ENCODE peak calls at places on chromosomes 4 and X, in eight cellular contexts. N is smooth muscle cell of the brain vasculature, V is T follicular helper cell, Y is GM23248, C is fibroblast of gingiva, A is aorta, K is left lung, M is NCI-H2081. L is an unnamed sample.

GRCh38 chr4:140331245-140331644 is 42.2 kb upstream of the SCOC start:
- DNase-seq in K (no peak), Y (no peak), N (no peak), M (no peak), C (no peak), A (no peak), V (no peak), L (no peak)

GRCh38 chrX:123217077-123217476 is 33.0 kb downstream of the GRIA3 start:
- DNase-seq in N (no peak), K (no peak), A (no peak), V (no peak), M (no peak), C (peak), Y (peak), L (peak)

GRCh38 chr4:48445704-48446103 is 37.4 kb upstream of the SLC10A4 start:
- DNase-seq in V (no peak), C (no peak), Y (peak), K (no peak), N (no peak), A (no peak), M (no peak), L (peak)

GRCh38 chr4:133869486-133869885 is 332.1 kb downstream of the PABPC4L start:
- DNase-seq in Y (no peak), C (no peak), V (no peak), K (no peak), A (no peak), M (no peak), N (no peak), L (no peak)

GRCh38 chr4:99024481-99025275 is 29.2 kb downstream of the METAP1 start:
- DNase-seq in N (no peak), V (no peak), M (no peak), C (no peak), Y (no peak), A (no peak), K (no peak), L (no peak)

GRCh38 chrX:39753296-39753996 is 344.3 kb downstream of the BCOR start:
- DNase-seq in M (no peak), N (no peak), Y (no peak), A (no peak), V (no peak), K (no peak), C (no peak), L (no peak)

GRCh38 chr4:57100979-57101629 is 9.1 kb downstream of the IGFBP7 start:
- DNase-seq in M (no peak), Y (peak), K (no peak), V (no peak), N (no peak), A (no peak), C (no peak), L (peak)

GRCh38 chr4:146342600-146343192 is 128.4 kb downstream of the REELD1 start:
- DNase-seq in V (no peak), C (peak), M (peak), Y (peak), A (no peak), N (no peak), K (no peak), L (peak)

GRCh38 chr4:185016946-185017797 is 1.1 kb upstream of the HELT start:
- DNase-seq in M (no peak), A (no peak), N (no peak), K (no peak), V (no peak), Y (peak), C (no peak), L (peak)

GRCh38 chr4:87803421-87803820 is 4.1 kb downstream of the IBSP start:
- DNase-seq in K (no peak), A (no peak), N (no peak), M (no peak), C (no peak), V (no peak), Y (no peak), L (no peak)

GRCh38 chr4:40335508-40335860 is 351 bp downstream of the CHRNA9 start:
- DNase-seq in Y (peak), A (no peak), M (no peak), K (no peak), N (no peak), V (no peak), C (peak), L (no peak)

GRCh38 chr4:145098675-145099037 is 545 bp downstream of the ABCE1 start:
- DNase-seq in V (peak), Y (peak), A (no peak), K (no peak), M (no peak), C (peak), N (peak), L (peak)

GRCh38 chr4:128573781-128574508 is 235.6 kb upstream of the JADE1 start:
- DNase-seq in V (no peak), N (no peak), K (no peak), M (no peak), C (peak), Y (peak), A (no peak), L (peak)

GRCh38 chr4:107893171-107894137 is 37.9 kb upstream of the CYP2U1 start:
- DNase-seq in A (no peak), N (no peak), K (no peak), M (no peak), V (no peak), Y (no peak), C (peak), L (no peak)

GRCh38 chrX:53260836-53261235 is 20.5 kb downstream of the IQSEC2 start:
- DNase-seq in C (no peak), V (no peak), N (no peak), K (no peak), Y (no peak), M (no peak), A (no peak), L (no peak)

GRCh38 chr4:102734591-102735385 is 26.0 kb downstream of the MANBA start:
- DNase-seq in M (no peak), C (no peak), A (no peak), K (no peak), N (no peak), V (no peak), Y (peak), L (no peak)

GRCh38 chrX:30957753-30958152 is 68.7 kb upstream of the TAB3 start:
- DNase-seq in V (no peak), N (no peak), K (no peak), A (no peak), C (no peak), M (no peak), Y (peak), L (no peak)

GRCh38 chr4:154045086-154045485 is 256.2 kb upstream of the SFRP2 start:
- DNase-seq in K (no peak), C (peak), A (no peak), M (no peak), V (no peak), Y (peak), N (no peak), L (peak)

GRCh38 chrX:153064061-153064460 is 7.8 kb downstream of the PNMA3 start:
- DNase-seq in N (no peak), V (no peak), C (no peak), A (no peak), M (no peak), K (no peak), Y (no peak), L (no peak)

GRCh38 chr4:155785828-155786227 is 27.0 kb downstream of the GUCY1B1 start:
- DNase-seq in A (no peak), N (no peak), C (no peak), V (no peak), K (no peak), Y (no peak), M (no peak), L (no peak)

GRCh38 chr4:169859366-169860216 is 101.8 kb upstream of the HPF1 start:
- DNase-seq in K (no peak), N (no peak), C (no peak), M (no peak), V (no peak), Y (no peak), A (no peak), L (no peak)

GRCh38 chr4:188780028-188780427 is 640.8 kb downstream of the TRIML1 start:
- DNase-seq in M (no peak), V (no peak), K (no peak), Y (no peak), A (no peak), C (no peak), N (no peak), L (no peak)

GRCh38 chrX:149499766-149500165 is 5.3 kb downstream of the IDS start:
- DNase-seq in Y (no peak), K (no peak), A (no peak), N (no peak), V (no peak), C (no peak), M (no peak), L (no peak)

GRCh38 chr4:14906805-14907204 is 95.5 kb upstream of the CPEB2 start:
- DNase-seq in C (no peak), A (no peak), K (no peak), N (no peak), M (no peak), V (no peak), Y (no peak), L (no peak)

GRCh38 chr4:165873298-165874071 is 448 bp downstream of the TLL1 start:
- DNase-seq in Y (peak), C (peak), K (peak), N (no peak), V (no peak), M (peak), A (peak), L (peak)

GRCh38 chr4:141174457-141174856 is 41.2 kb upstream of the RNF150 start:
- DNase-seq in N (no peak), M (no peak), A (no peak), C (no peak), Y (no peak), K (no peak), V (no peak), L (no peak)

GRCh38 chr4:82415922-82416365 is 14.3 kb downstream of the HNRNPDL start:
- DNase-seq in C (no peak), N (peak), K (no peak), A (no peak), Y (no peak), M (no peak), V (no peak), L (no peak)

GRCh38 chrX:139739138-139739537 is 31.2 kb upstream of the MCF2 start:
- DNase-seq in Y (peak), K (no peak), V (no peak), C (peak), M (no peak), N (no peak), A (no peak), L (peak)

GRCh38 chr4:8435656-8436121 is 4.8 kb downstream of the ACOX3 start:
- DNase-seq in C (no peak), M (no peak), K (no peak), A (no peak), Y (peak), N (no peak), V (no peak), L (peak)

GRCh38 chr4:91113130-91113706 is 986.0 kb downstream of the CCSER1 start:
- DNase-seq in K (no peak), V (no peak), N (no peak), C (no peak), M (no peak), Y (peak), A (no peak), L (peak)

GRCh38 chr4:176063718-176064117 is 1.9 kb upstream of the WDR17 start:
- DNase-seq in V (no peak), A (no peak), Y (no peak), K (peak), C (no peak), N (no peak), M (no peak), L (no peak)

GRCh38 chrX:78199851-78200250 is 60.4 kb upstream of the TAF9B start:
- DNase-seq in V (no peak), M (peak), N (no peak), Y (peak), A (no peak), C (no peak), K (no peak), L (peak)

GRCh38 chrX:11103006-11103405 is 8.1 kb upstream of the HCCS start:
- DNase-seq in A (no peak), C (no peak), K (no peak), Y (no peak), M (no peak), N (no peak), V (no peak), L (no peak)

GRCh38 chrX:120464409-120464808 is 4.7 kb downstream of the LAMP2 start:
- DNase-seq in A (no peak), K (no peak), V (no peak), C (no peak), Y (no peak), N (no peak), M (no peak), L (no peak)

GRCh38 chr4:40227284-40227683 is 30.5 kb downstream of the RHOH start:
- DNase-seq in K (no peak), V (no peak), Y (no peak), M (no peak), N (no peak), A (no peak), C (no peak), L (no peak)

GRCh38 chrX:116204947-116205346 is 34.4 kb downstream of the AGTR2 start:
- DNase-seq in Y (peak), V (no peak), C (no peak), A (no peak), M (peak), N (no peak), K (no peak), L (peak)

GRCh38 chr4:106652095-106652494 is 283.5 kb upstream of the GIMD1 start:
- DNase-seq in K (no peak), M (no peak), A (no peak), C (peak), Y (no peak), N (no peak), V (no peak), L (no peak)